ENCODE peak calls at places on chromosome 12, in five cellular contexts. T is choroid plexus epithelial cell, I is colonic mucosa, Y is kidney epithelial cell, G is GM13976. A is an unnamed sample.

GRCh38 chr12:5487971-5488955 is 56.4 kb downstream of the NTF3 start:
- DNase-seq in T (no peak), I (no peak), Y (no peak), G (no peak), A (no peak)

GRCh38 chr12:69056743-69057515 is 124.0 kb upstream of the CPM start:
- DNase-seq in T (peak), I (no peak), Y (no peak), G (no peak), A (no peak)

GRCh38 chr12:88726806-88727722 is 146.8 kb upstream of the KITLG start:
- DNase-seq in T (no peak), I (no peak), Y (no peak), G (no peak), A (no peak)

GRCh38 chr12:41992029-41992428 is 152.6 kb downstream of the GXYLT1 start:
- DNase-seq in T (no peak), I (no peak), Y (peak), G (no peak), A (no peak)

GRCh38 chr12:51240971-51241370 is 2.3 kb downstream of the DAZAP2 start:
- DNase-seq in T (peak), I (no peak), Y (no peak), G (no peak), A (no peak)

GRCh38 chr12:72369560-72369959 is 97.4 kb downstream of the TRHDE start:
- DNase-seq in T (no peak), I (no peak), Y (no peak), G (no peak), A (no peak)

GRCh38 chr12:57159341-57159740 is 11.9 kb upstream of the LRP1-AS start:
- DNase-seq in T (no peak), I (no peak), Y (no peak), G (no peak), A (no peak)

GRCh38 chr12:113231275-113232231 is 10.3 kb downstream of the TPCN1 start:
- DNase-seq in T (peak), I (no peak), Y (peak), G (no peak), A (no peak)

GRCh38 chr12:27505124-27505523 is 18.9 kb upstream of the PPFIBP1 start:
- DNase-seq in T (peak), I (no peak), Y (no peak), G (no peak), A (no peak)

GRCh38 chr12:122459211-122459610 is 36.7 kb upstream of the CLIP1 start:
- DNase-seq in T (no peak), I (no peak), Y (peak), G (no peak), A (no peak)

GRCh38 chr12:89777685-89778379 is 69.2 kb upstream of the ATP2B1 start:
- DNase-seq in T (no peak), I (no peak), Y (no peak), G (no peak), A (no peak)

GRCh38 chr12:122963928-122964240 is 2.4 kb downstream of the ABCB9 start:
- DNase-seq in T (peak), I (no peak), Y (no peak), G (no peak), A (no peak)

GRCh38 chr12:118055144-118055557 is 5.8 kb downstream of the WSB2 start:
- DNase-seq in T (peak), I (peak), Y (no peak), G (peak), A (peak)

GRCh38 chr12:20492251-20492728 is 124.0 kb downstream of the PDE3A start:
- DNase-seq in T (peak), I (no peak), Y (peak), G (no peak), A (no peak)

GRCh38 chr12:132766380-132767085 is 4.9 kb upstream of the ANKLE2 start:
- DNase-seq in T (no peak), I (peak), Y (no peak), G (no peak), A (no peak)

GRCh38 chr12:49346659-49347306 is at the start of gene DNAJC22:
- DNase-seq in T (peak), I (peak), Y (no peak), G (peak), A (peak)

GRCh38 chr12:117213295-117213808 is 23.1 kb upstream of the FBXO21 start:
- DNase-seq in T (no peak), I (no peak), Y (no peak), G (no peak), A (no peak)

GRCh38 chr12:13170892-13171490 is 25.5 kb upstream of the EMP1 start:
- DNase-seq in T (no peak), I (no peak), Y (no peak), G (no peak), A (no peak)

GRCh38 chr12:77943466-77943865 is 112.8 kb downstream of the NAV3 start:
- DNase-seq in T (peak), I (no peak), Y (peak), G (no peak), A (no peak)

GRCh38 chr12:98998697-98999299 is 353.7 kb downstream of the APAF1 start:
- DNase-seq in T (peak), I (no peak), Y (no peak), G (peak), A (peak)

GRCh38 chr12:57088442-57089258 is at the start of gene NAB2:
- DNase-seq in T (peak), I (peak), Y (no peak), G (peak), A (peak)

GRCh38 chr12:49549735-49550710 is 11.2 kb downstream of the KCNH3 start:
- DNase-seq in T (no peak), I (no peak), Y (no peak), G (peak), A (no peak)

GRCh38 chr12:57487597-57488396 is at the start of gene MARS1:
- DNase-seq in T (peak), I (peak), Y (peak), G (peak), A (peak)

DNA sequence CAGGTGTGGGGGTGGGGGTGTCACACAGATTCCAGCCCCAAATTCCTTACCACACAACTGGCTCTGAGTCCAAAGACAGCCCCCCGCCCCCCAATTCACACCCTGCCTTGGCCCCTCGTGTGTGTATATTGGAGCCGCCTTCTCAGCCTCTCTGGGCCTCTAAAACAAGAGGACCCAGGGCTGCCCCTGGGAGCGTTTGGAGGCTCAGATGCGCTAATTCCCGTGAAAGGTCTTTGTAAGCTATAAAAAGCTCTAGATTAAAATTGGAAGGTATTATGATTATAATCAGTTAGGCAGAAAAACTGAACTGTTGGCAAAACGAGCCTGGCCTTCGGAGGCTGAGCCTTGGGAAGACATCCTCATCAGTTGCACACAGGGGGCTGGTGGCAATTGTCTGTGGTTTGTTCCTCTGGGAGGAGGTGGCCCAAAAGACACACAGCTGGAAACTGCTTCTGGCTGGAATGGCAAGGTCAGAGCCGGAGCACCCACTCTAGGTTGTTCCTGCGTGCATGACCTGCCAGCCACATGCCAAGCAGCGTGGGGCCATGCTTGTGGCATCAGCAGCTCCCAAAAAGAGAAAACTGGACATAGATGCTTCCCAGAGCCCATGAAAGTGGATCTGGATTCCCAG is 118.5 kb downstream of the PHETA1 start:
- DNase-seq in T (no peak), I (no peak), Y (no peak), G (no peak), A (no peak)
- TF ChIP-seq CTCF in T (no peak), I (no peak), Y (no peak), G (no peak), A (no peak)

DNA sequence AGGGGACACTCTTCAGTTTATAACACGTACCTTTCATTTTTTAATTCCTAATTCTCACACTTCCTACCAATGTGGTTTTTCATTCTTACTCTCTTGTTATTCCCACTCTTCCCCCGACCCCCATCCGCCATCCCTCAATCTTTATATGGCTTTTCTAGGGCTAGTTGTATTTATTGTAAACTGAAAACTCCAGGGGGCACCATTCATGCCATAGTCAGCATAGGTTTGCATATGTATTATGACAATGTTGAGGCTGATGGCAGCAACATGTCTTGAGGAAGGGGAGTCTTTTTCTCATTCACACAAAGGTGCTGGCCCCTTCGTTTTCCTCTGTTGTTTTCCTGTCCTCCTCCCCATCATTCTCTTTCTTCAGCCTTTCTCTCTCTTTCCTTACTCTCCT is 27.7 kb upstream of the LTA4H start:
- DNase-seq in T (peak), I (no peak), Y (no peak), G (no peak), A (no peak)
- TF ChIP-seq CTCF in T (peak), I (no peak), Y (peak), G (no peak), A (peak)

DNA sequence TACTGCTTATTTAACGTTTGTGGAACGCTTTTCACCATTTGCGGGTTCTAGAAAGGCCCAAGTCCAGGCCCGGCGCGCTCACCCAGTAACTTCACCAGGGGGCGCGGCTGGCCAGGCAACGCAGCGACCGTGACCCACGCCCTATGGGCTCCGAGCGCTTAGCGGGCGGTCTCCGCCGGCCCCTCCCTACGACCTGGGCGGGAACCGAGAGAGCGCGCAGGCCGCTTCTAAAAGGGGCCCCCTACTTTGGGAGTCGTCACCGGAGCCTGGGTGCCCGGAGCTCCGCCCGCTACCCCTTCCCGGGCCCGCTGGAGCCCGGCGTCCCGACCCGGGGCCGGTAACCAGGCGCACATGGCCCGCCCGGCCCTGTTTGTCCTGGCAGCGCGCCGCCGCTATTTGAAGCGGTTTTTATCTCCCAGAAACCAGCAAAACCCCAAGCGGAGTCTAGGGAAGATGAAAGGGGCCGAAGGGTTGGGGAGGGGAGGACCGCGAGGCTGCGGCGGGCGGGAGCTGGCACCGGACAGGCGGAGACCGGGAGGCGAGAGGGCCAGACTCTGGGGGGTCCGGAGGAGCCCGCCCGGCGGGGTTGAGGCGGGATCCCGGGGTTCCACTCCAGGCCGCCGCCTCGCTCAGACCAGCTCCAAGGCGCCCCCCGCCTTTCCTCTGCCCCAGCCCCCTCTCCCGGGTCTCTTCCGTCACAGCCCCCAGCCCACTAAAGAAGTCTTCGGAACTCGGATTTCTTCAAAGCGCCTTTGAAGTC is 3.5 kb upstream of the AAAS start:
- DNase-seq in T (peak), I (peak), Y (peak), G (peak), A (peak)
- TF ChIP-seq CTCF in T (peak), I (peak), Y (peak), G (peak), A (peak)

DNA sequence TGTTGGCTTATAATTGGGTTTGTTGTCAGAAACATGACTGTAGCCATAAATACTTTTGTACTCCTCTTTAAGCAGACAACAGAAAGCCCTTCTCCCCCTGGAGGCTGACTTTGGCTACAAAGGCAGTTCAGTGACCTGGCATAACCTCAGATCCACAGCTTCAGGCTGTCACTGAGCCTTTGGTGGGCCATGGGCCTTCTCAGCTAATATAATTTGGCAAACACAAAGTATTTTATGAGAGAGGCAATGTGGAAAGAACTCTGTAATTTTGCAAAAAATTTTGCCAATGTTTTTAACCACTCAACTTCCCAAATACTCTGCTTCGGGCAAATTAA is 15.5 kb upstream of the MGP start:
- DNase-seq in T (no peak), I (no peak), Y (no peak), G (no peak), A (no peak)
- TF ChIP-seq CTCF in T (peak), I (no peak), Y (no peak), G (no peak), A (no peak)

A was measured in GM13977.